ENCODE peak calls at places on chromosomes 6 and 20, in ten cellular contexts. S is left lung; D is fibroblast of lung; W is cardiac muscle cell; Z is gastrocnemius medialis; X is GM23248; R is naive thymus-derived CD4-positive, alpha-beta T cell; L is right atrium auricular region; C is aorta; Q is PC-9. K is an unnamed sample. For H3K27me3 and H3K4me1, the result is how much of the 10 kb centered on the place peaks cover.

GRCh38 chr6:26360451-26361416 is 4.3 kb upstream of the BTN3A2 start:
- DNase-seq in S (no peak), D (no peak), C (no peak), Z (no peak), Q (no peak), R (peak), X (no peak), W (no peak), L (no peak), K (no peak)

GRCh38 chr6:81606965-81607381 is 145.5 kb downstream of the TENT5A start:
- DNase-seq in R (no peak), D (peak), Q (no peak), W (no peak), S (no peak), L (no peak), C (no peak), X (peak), Z (no peak), K (no peak)

GRCh38 chr20:51492167-51493092 is 50.1 kb downstream of the NFATC2 start:
- DNase-seq in D (peak), Z (no peak), C (peak), W (peak), L (peak), S (peak), Q (no peak), X (peak), R (no peak), K (peak)

GRCh38 chr20:49595346-49595745 is 27.4 kb upstream of the PTGIS start:
- DNase-seq in S (no peak), C (no peak), Q (no peak), W (no peak), Z (no peak), X (no peak), R (no peak), D (no peak), L (no peak), K (no peak)

GRCh38 chr6:34154668-34155447 is 9.0 kb upstream of the GRM4 start:
- DNase-seq in L (no peak), Q (peak), R (peak), X (peak), Z (no peak), S (peak), D (peak), W (peak), C (no peak), K (peak)

GRCh38 chr6:131041814-131042213 is 21.2 kb downstream of the EPB41L2 start:
- DNase-seq in W (no peak), Q (no peak), D (peak), X (peak), R (no peak), Z (no peak), L (no peak), C (no peak), S (no peak), K (no peak)

GRCh38 chr20:17808357-17808756 is 108.6 kb downstream of the BANF2 start:
- DNase-seq in D (peak), Z (peak), L (peak), W (peak), Q (no peak), S (peak), X (peak), R (no peak), C (peak), K (peak)

GRCh38 chr6:97563529-97563928 is 280.5 kb upstream of the MMS22L start:
- DNase-seq in R (no peak), W (no peak), D (no peak), Z (no peak), C (no peak), Q (no peak), X (no peak), S (no peak), L (no peak), K (no peak)

GRCh38 chr20:14915356-14915755 is 577.9 kb upstream of the FLRT3 start:
- DNase-seq in C (no peak), L (no peak), X (no peak), W (peak), Q (no peak), D (no peak), Z (no peak), S (no peak), R (no peak), K (no peak)

GRCh38 chr6:160798625-160799024 is 96.6 kb downstream of the PLG start:
- DNase-seq in R (no peak), X (no peak), D (no peak), W (no peak), Z (no peak), S (no peak), Q (no peak), L (no peak), C (no peak), K (no peak)

GRCh38 chr6:37495199-37495913 is 4.3 kb downstream of the CCDC167 start:
- DNase-seq in Z (no peak), L (no peak), D (no peak), S (no peak), X (no peak), R (no peak), W (no peak), C (no peak), Q (no peak), K (no peak)

GRCh38 chr6:157761331-157761921 is 61.6 kb upstream of the SNX9 start:
- DNase-seq in L (peak), D (peak), X (peak), W (no peak), Q (no peak), C (no peak), R (peak), Z (no peak), S (no peak), K (no peak)

GRCh38 chr6:159988983-159989454 is 20.1 kb downstream of the IGF2R start:
- DNase-seq in Z (no peak), Q (no peak), D (peak), L (no peak), W (no peak), C (no peak), X (peak), S (peak), R (no peak), K (no peak)

GRCh38 chr6:135814043-135814442 is 37.5 kb upstream of the PDE7B start:
- DNase-seq in S (no peak), Z (no peak), L (no peak), Q (no peak), W (no peak), R (no peak), C (no peak), D (no peak), X (no peak), K (no peak)

GRCh38 chr6:156282087-156282486 is 495.1 kb upstream of the ARID1B start:
- DNase-seq in W (no peak), C (no peak), R (no peak), Q (no peak), S (no peak), X (no peak), L (no peak), D (no peak), Z (no peak), K (no peak)

GRCh38 chr6:41779793-41780622 is at the start of gene FRS3:
- DNase-seq in C (peak), S (peak), Q (peak), R (peak), X (peak), D (peak), Z (peak), L (peak), W (peak), K (peak)

GRCh38 chr6:167937948-167938911 is 59.2 kb upstream of the KIF25 start:
- DNase-seq in C (no peak), X (no peak), Z (no peak), W (no peak), R (no peak), S (no peak), D (no peak), L (no peak), Q (no peak), K (no peak)

GRCh38 chr20:40821438-40821837 is 132.4 kb upstream of the MAFB start:
- DNase-seq in C (no peak), L (no peak), D (no peak), Z (no peak), X (no peak), S (no peak), W (no peak), Q (no peak), R (no peak), K (no peak)

GRCh38 chr6:11043961-11044711 is at the start of gene ELOVL2:
- DNase-seq in S (no peak), C (no peak), L (no peak), Z (no peak), D (peak), X (peak), Q (peak), R (no peak), W (peak), K (no peak)

GRCh38 chr20:34083137-34083536 is 28.9 kb downstream of the EIF2S2 start:
- DNase-seq in S (peak), D (peak), C (peak), L (peak), R (no peak), Q (peak), X (peak), Z (peak), W (peak), K (peak)

GRCh38 chr6:113855500-113856010 is 1.6 kb upstream of the MARCKS start:
- DNase-seq in D (peak), Q (peak), W (peak), S (peak), R (peak), L (no peak), X (peak), C (peak), Z (no peak), K (no peak)

GRCh38 chr6:26352315-26352714 is 12.7 kb upstream of the BTN3A2 start:
- DNase-seq in S (no peak), R (no peak), C (no peak), X (no peak), L (no peak), W (no peak), Q (no peak), Z (no peak), D (no peak), K (no peak)

GRCh38 chr20:57335392-57335791 is 5.8 kb downstream of the SPO11 start:
- DNase-seq in X (peak), Z (no peak), Q (no peak), S (no peak), L (no peak), D (peak), W (no peak), C (no peak), R (no peak), K (no peak)

GRCh38 chr6:19327246-19327645 is 509.9 kb upstream of the ID4 start:
- DNase-seq in Z (no peak), W (no peak), C (no peak), X (peak), D (peak), S (no peak), Q (no peak), L (no peak), R (no peak), K (no peak)

GRCh38 chr6:146990821-146991798 is 213.1 kb upstream of the STXBP5 start:
- DNase-seq in W (no peak), C (no peak), R (no peak), S (no peak), Q (no peak), X (peak), Z (no peak), D (peak), L (no peak), K (no peak)

GRCh38 chr20:31685853-31686641 is 36.6 kb downstream of the BCL2L1 start:
- DNase-seq in W (no peak), Q (no peak), D (no peak), Z (no peak), C (no peak), R (no peak), L (no peak), S (no peak), X (no peak), K (no peak)

GRCh38 chr6:159172066-159172465 is 2.9 kb downstream of the FNDC1 start:
- DNase-seq in D (peak), S (no peak), Z (no peak), Q (no peak), C (no peak), R (no peak), W (no peak), L (no peak), X (peak), K (no peak)

GRCh38 chr6:30862156-30862875 is 22.0 kb upstream of the DDR1 start:
- DNase-seq in C (no peak), W (no peak), R (no peak), Q (no peak), X (no peak), Z (no peak), D (peak), L (no peak), S (no peak), K (no peak)

GRCh38 chr20:25076731-25077609 is 5.0 kb downstream of the VSX1 start:
- DNase-seq in Q (peak), Z (no peak), R (no peak), D (peak), X (peak), S (no peak), L (peak), C (no peak), W (no peak), K (no peak)

GRCh38 chr6:143169440-143169839 is 108.8 kb downstream of the AIG1 start:
- DNase-seq in X (no peak), S (no peak), W (no peak), C (no peak), Z (no peak), Q (no peak), D (no peak), R (no peak), L (no peak), K (no peak)

GRCh38 chr6:132466952-132467351 is 46.0 kb downstream of the STX7 start:
- DNase-seq in Z (no peak), W (no peak), R (no peak), Q (no peak), L (no peak), S (no peak), X (peak), C (no peak), D (peak), K (no peak)

GRCh38 chr6:40512340-40512739 is 74.8 kb downstream of the LRFN2 start:
- DNase-seq in L (no peak), D (no peak), Q (no peak), C (no peak), R (no peak), Z (no peak), X (no peak), W (no peak), S (no peak), K (no peak)

GRCh38 chr6:81722503-81723223 is 29.8 kb downstream of the TENT5A start:
- DNase-seq in D (no peak), W (no peak), C (no peak), S (no peak), Q (no peak), X (no peak), L (no peak), R (no peak), Z (no peak), K (no peak)

GRCh38 chr6:7615611-7616383 is 25.8 kb downstream of the SNRNP48 start:
- DNase-seq in X (peak), D (peak), Z (no peak), R (peak), C (no peak), L (no peak), S (no peak), Q (peak), W (peak), K (peak)

GRCh38 chr6:161748535-161749386 is 474.9 kb upstream of the AGPAT4 start:
- DNase-seq in C (no peak), D (peak), R (no peak), W (peak), X (peak), L (no peak), S (no peak), Q (peak), Z (no peak), K (peak)

GRCh38 chr6:141539617-141540016 is 593.1 kb upstream of the GJE1 start:
- DNase-seq in Q (no peak), L (no peak), C (no peak), W (no peak), X (no peak), D (peak), S (no peak), R (no peak), Z (no peak), K (no peak)

GRCh38 chr6:116779569-116780164 is 14.1 kb upstream of the FAM162B start:
- DNase-seq in Z (no peak), Q (no peak), R (no peak), L (no peak), D (peak), S (no peak), C (no peak), X (peak), W (peak), K (no peak)

GRCh38 chr20:17421493-17421892 is 109.7 kb downstream of the BFSP1 start:
- DNase-seq in S (no peak), D (no peak), R (no peak), Q (no peak), Z (no peak), L (no peak), W (no peak), X (no peak), C (no peak), K (no peak)

GRCh38 chr6:130814506-130814905 is 12.7 kb upstream of the SMLR1 start:
- DNase-seq in X (no peak), Z (no peak), D (no peak), C (no peak), L (no peak), S (no peak), Q (no peak), R (no peak), W (no peak), K (no peak)

DNA sequence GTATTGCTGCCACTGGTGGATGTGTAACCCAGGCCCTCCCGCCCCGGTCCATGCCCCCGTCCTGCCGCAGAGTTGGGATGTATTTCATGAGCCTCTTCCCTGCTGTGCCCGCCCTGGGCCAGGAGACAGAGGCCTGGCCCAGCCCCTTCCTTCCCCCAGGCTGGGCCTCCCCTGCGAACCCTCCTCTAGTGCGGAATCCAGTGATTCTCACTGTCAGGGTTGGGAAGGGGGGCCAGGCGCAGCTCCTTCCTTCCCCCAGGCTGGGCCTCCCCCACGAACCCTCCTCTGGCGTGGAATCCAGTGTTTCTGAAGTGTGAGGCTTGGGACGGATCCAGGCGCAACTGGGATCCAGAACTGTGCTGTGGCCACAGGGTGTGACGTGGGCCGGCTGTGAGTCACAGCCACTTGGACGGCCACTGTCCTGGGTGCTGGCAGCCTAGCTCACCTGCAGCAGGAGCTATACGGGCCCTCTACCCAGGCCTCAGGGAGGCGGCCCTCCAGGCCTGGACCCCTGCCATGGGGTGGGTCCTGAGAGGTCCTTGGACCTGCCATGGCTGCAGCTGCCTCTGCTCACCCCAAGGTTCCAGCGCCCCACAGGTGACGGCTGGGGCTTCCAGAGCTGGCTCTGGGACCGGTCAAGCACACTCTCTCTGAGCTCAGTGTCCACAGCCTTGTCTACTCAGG is 28.3 kb downstream of the COL20A1 start:
- DNase-seq in S (no peak), R (no peak), Q (no peak), C (peak), D (peak), X (peak), Z (no peak), W (peak), L (peak), K (no peak)
- H3K27me3 ChIP-seq in S (under half), R (under half), Q (half or more), C (under half), D (under half), X (under half), Z (under half), W (under half), L (under half), K (under half)

GRCh38 chr6:46244670-46245069 is 73.9 kb upstream of the ENPP5 start:
- DNase-seq in Z (no peak), L (no peak), Q (no peak), C (no peak), D (no peak), R (no peak), W (peak), X (no peak), S (no peak), K (no peak)
- H3K27ac ChIP-seq in Z (peak), L (peak), Q (no peak), C (peak), D (no peak), R (no peak), W (peak), X (no peak), S (no peak), K (no peak)

GRCh38 chr20:36099106-36099505 is 55.4 kb upstream of the EPB41L1 start:
- DNase-seq in Q (no peak), C (no peak), D (no peak), S (no peak), R (no peak), W (no peak), L (no peak), Z (no peak), X (no peak), K (no peak)
- H3K4me1 ChIP-seq in Q (half or more), C (under half), D (under half), S (under half), R (under half), W (under half), L (under half), Z (under half), X (under half), K (under half)

GRCh38 chr20:44542902-44543301 is 21.0 kb upstream of the SERINC3 start:
- DNase-seq in R (no peak), X (no peak), Q (no peak), D (no peak), W (no peak), C (no peak), L (no peak), Z (no peak), S (no peak), K (no peak)

GRCh38 chr20:44543345-44543744 is 21.5 kb upstream of the SERINC3 start:
- DNase-seq in W (no peak), X (no peak), D (no peak), C (no peak), Z (no peak), S (no peak), L (no peak), R (no peak), Q (no peak), K (no peak)

GRCh38 chr20:44541957-44542356 is 20.1 kb upstream of the SERINC3 start:
- DNase-seq in R (no peak), X (no peak), C (no peak), S (no peak), W (peak), D (no peak), Z (no peak), L (no peak), Q (no peak), K (no peak)

GRCh38 chr20:44547419-44547818 is 25.5 kb upstream of the SERINC3 start:
- DNase-seq in C (no peak), Z (no peak), R (no peak), D (no peak), L (no peak), W (no peak), X (no peak), Q (no peak), S (no peak), K (no peak)

GRCh38 chr20:44544178-44544719 is 22.4 kb upstream of the SERINC3 start:
- DNase-seq in L (no peak), Q (no peak), X (no peak), D (no peak), R (no peak), S (no peak), Z (no peak), W (no peak), C (no peak), K (no peak)
- H3K27me3 ChIP-seq in L (under half), Q (under half), X (under half), D (under half), R (under half), S (under half), Z (under half), W (under half), C (under half), K (under half)

DNA sequence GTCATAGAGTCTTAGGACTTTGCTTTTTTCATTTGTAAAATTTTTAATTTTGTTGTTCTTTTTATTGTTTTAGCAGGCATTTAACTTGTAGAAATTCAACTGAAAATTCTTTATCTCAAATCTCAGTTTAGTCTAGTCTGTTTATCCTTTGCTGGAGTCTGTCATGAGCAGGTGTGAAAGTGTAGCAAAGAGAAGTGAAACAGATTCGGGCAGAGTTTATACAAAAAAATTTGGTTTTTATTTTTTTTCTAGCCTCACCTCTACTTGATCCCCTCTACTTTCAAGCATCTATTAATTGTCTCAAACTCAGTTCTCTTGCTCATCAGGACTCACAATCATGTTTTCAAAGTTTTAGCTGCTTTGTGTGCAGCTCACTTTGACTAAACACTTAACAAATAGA is 655.2 kb downstream of the HDGFL1 start:
- DNase-seq in S (no peak), D (no peak), Q (no peak), L (no peak), C (no peak), Z (no peak), R (no peak), X (no peak), W (no peak), K (no peak)
- H3K27ac ChIP-seq in S (no peak), D (no peak), Q (no peak), L (no peak), C (no peak), Z (no peak), R (no peak), X (no peak), W (no peak), K (no peak)

GRCh38 chr6:71035871-71036270 is 79.0 kb upstream of the B3GAT2 start:
- DNase-seq in C (no peak), S (no peak), L (no peak), D (peak), R (no peak), W (no peak), Q (no peak), X (no peak), Z (no peak), K (no peak)

GRCh38 chr6:71038966-71039365 is 82.1 kb upstream of the B3GAT2 start:
- DNase-seq in X (no peak), L (no peak), W (no peak), Q (no peak), Z (no peak), D (no peak), S (no peak), C (no peak), R (no peak), K (no peak)

GRCh38 chr6:71040043-71040442 is 83.2 kb upstream of the B3GAT2 start:
- DNase-seq in Z (no peak), X (no peak), S (no peak), Q (no peak), D (no peak), W (no peak), L (no peak), R (no peak), C (no peak), K (no peak)

GRCh38 chr6:71031912-71032311 is 75.1 kb upstream of the B3GAT2 start:
- DNase-seq in Z (no peak), R (no peak), S (no peak), D (no peak), Q (no peak), C (no peak), W (no peak), L (no peak), X (no peak), K (no peak)

GRCh38 chr6:71034578-71034977 is 77.7 kb upstream of the B3GAT2 start:
- DNase-seq in W (no peak), R (no peak), S (no peak), Z (no peak), D (peak), C (no peak), L (no peak), X (no peak), Q (no peak), K (no peak)
- H3K4me1 ChIP-seq in W (under half), R (under half), S (under half), Z (under half), D (under half), C (under half), L (under half), X (under half), Q (under half), K (under half)

K was measured in tibial nerve.